ENCODE peak calls at places on chromosomes 5 and 9, in five cellular contexts. N, F, V, B and I are unnamed samples. For H3K4me1 and H3K9me3, the result is how much of the 10 kb centered on the place peaks cover.

GRCh38 chr9:125913551-125913950 is 166.4 kb downstream of the PBX3 start:
- DNase-seq in N (no peak), F (no peak), V (no peak), B (no peak), I (no peak)

GRCh38 chr5:173094012-173094661 is 38.0 kb downstream of the CREBRF start:
- DNase-seq in N (no peak), F (no peak), V (no peak), B (no peak), I (no peak)

GRCh38 chr5:169091396-169091980 is 209.5 kb downstream of the SLIT3 start:
- DNase-seq in N (no peak), F (no peak), V (no peak), B (no peak), I (no peak)

GRCh38 chr5:82467006-82467561 is 188.9 kb upstream of the RPS23 start:
- DNase-seq in N (no peak), F (no peak), V (no peak), B (no peak), I (no peak)

GRCh38 chr9:87238545-87238944 is 259.1 kb upstream of the DAPK1 start:
- DNase-seq in N (no peak), F (no peak), V (no peak), B (no peak), I (no peak)

GRCh38 chr9:68678430-68678829 is 26.6 kb upstream of the PIP5K1B start:
- DNase-seq in N (no peak), F (peak), V (no peak), B (peak), I (no peak)

GRCh38 chr9:36358486-36358885 is 41.6 kb downstream of the RNF38 start:
- DNase-seq in N (no peak), F (no peak), V (no peak), B (no peak), I (no peak)

GRCh38 chr9:68530618-68531017 is 10.1 kb downstream of the TMEM252 start:
- DNase-seq in N (no peak), F (peak), V (peak), B (no peak), I (peak)

GRCh38 chr5:142660731-142661130 is 25.2 kb downstream of the FGF1 start:
- DNase-seq in N (no peak), F (no peak), V (no peak), B (no peak), I (no peak)

GRCh38 chr9:95044731-95045508 is 272.6 kb downstream of the FANCC start:
- DNase-seq in N (no peak), F (peak), V (no peak), B (no peak), I (no peak)
- H3K4me1 ChIP-seq in N (half or more), F (under half), V (under half), B (under half), I (under half)

GRCh38 chr5:166962470-166962869 is 1329.0 kb upstream of the WWC1 start:
- DNase-seq in N (no peak), F (peak), V (no peak), B (no peak), I (no peak)
- H3K9me3 ChIP-seq in N (under half), F (under half), V (under half), B (under half), I (under half)

GRCh38 chr5:68271124-68271523 is 55.6 kb downstream of the PIK3R1 start:
- DNase-seq in N (no peak), F (no peak), V (no peak), B (no peak), I (no peak)

GRCh38 chr5:68269820-68270219 is 54.3 kb downstream of the PIK3R1 start:
- DNase-seq in N (no peak), F (no peak), V (no peak), B (no peak), I (no peak)

GRCh38 chr5:68270576-68270975 is 55.0 kb downstream of the PIK3R1 start:
- DNase-seq in N (no peak), F (no peak), V (no peak), B (no peak), I (no peak)

GRCh38 chr5:68273717-68274409 is 58.3 kb downstream of the PIK3R1 start:
- DNase-seq in N (no peak), F (no peak), V (no peak), B (no peak), I (no peak)

DNA sequence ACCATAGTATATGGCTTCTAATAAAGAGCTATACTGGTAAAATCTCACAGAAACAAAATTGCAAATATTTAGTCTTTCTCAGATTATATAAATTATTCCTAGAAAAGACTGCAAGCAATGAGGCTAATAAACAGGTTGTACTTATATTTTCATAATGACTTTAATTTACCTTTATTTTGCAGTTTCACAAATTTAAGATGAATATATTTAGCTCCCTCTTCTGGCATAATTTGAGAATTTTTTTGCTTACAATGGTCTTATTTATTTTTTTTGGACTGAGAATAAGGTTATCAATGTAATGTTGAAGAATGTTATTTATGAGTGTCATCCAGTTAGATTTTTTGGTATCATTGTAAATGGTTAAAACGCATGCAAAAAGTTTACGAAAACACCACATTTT is 56.7 kb downstream of the PIK3R1 start:
- DNase-seq in N (no peak), F (no peak), V (no peak), B (no peak), I (no peak)
- TF ChIP-seq CTCF in N (peak), F (peak), V (peak), B (peak), I (no peak)

DNA sequence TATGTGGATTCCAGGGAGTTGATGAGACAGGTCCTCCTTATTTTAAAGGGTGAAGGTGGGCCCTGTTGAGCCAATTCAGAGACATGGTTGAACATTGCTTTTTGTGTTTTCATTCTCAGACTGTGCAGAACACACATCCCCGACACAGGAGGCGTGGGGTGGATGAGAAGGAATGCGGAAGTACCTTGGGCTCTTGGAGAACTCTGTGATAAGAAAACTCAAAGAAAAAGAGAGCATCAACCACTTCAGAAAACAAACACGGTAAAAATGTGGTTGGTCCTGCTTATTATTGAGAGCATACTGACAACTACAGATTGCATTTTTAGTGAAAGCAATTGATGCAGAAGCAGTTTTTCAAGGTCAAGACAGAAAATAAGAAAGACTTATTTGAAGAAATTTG is 659.8 kb downstream of the IRX1 start:
- DNase-seq in N (no peak), F (no peak), V (no peak), B (no peak), I (no peak)
- H3K4me1 ChIP-seq in N (under half), F (under half), V (under half), B (under half), I (under half)

GRCh38 chr5:56419667-56420066 is 186.5 kb upstream of the ANKRD55 start:
- DNase-seq in N (no peak), F (no peak), V (no peak), B (no peak), I (no peak)
- H3K9me3 ChIP-seq in N (under half), F (under half), V (under half), B (under half), I (under half)

GRCh38 chr5:58264276-58264675 is 195.6 kb downstream of the PLK2 start:
- DNase-seq in N (no peak), F (no peak), V (no peak), B (no peak), I (no peak)
- TF ChIP-seq CTCF in N (no peak), F (no peak), V (no peak), B (no peak), I (no peak)

GRCh38 chr5:123358751-123359150 is 64.5 kb downstream of the CEP120 start:
- DNase-seq in N (no peak), F (no peak), V (no peak), B (no peak), I (no peak)
- H3K4me1 ChIP-seq in N (under half), F (under half), V (under half), B (under half), I (under half)

DNA sequence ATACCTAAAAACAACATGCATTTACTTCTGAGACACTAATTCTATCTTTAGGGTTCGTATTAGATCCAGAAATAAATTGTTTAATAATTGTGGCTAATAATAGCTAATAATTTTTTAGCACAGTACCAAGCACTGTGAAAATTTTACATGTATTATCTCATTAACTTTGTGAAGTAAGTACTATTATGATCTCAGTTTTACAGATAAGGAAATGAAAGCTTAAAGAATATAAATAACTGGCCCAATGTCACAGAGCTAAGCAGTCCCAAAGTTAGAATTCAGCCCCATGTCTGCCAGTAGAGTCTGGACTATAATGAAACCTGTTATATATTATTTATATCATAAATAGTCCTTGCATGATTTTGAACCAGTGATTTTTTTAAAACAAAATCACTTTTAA is 163.3 kb downstream of the NIPBL start:
- DNase-seq in N (no peak), F (no peak), V (no peak), B (no peak), I (no peak)
- H3K9me3 ChIP-seq in N (under half), F (under half), V (under half), B (under half), I (under half)